ENCODE peak calls at places on chromosome 19, in eight cellular contexts. O, U, G, X, P, Q, F and T are unnamed samples.

GRCh38 chr19:39824143-39825092 is 9.5 kb downstream of the DYRK1B start:
- DNase-seq in O (peak; percentile 95), U (peak; percentile 97), G (no peak), X (peak; percentile 86), P (peak; percentile 91), Q (peak; percentile 86), F (peak; percentile 79), T (peak; percentile 95)

GRCh38 chr19:44277331-44277730 is 17.6 kb downstream of the ZNF233 start:
- DNase-seq in O (no peak), U (no peak), G (no peak), X (no peak), P (no peak), Q (no peak), F (no peak), T (no peak)

GRCh38 chr19:50261446-50261970 is 58.1 kb downstream of the MYH14 start:
- DNase-seq in O (no peak), U (no peak), G (no peak), X (no peak), P (no peak), Q (no peak), F (no peak), T (no peak)

GRCh38 chr19:39237200-39238184 is 7.3 kb downstream of the IFNL3 start:
- DNase-seq in O (peak; percentile 68), U (peak; percentile 26), G (no peak), X (peak; percentile 64), P (peak; percentile 44), Q (peak; percentile 49), F (no peak), T (peak; percentile 68)

GRCh38 chr19:27776020-27776419 is 1436.9 kb downstream of the UQCRFS1 start:
- DNase-seq in O (no peak), U (peak; percentile 2), G (peak; percentile 16), X (no peak), P (no peak), Q (no peak), F (no peak), T (no peak)

GRCh38 chr19:4660181-4660791 is 9.9 kb downstream of the MYDGF start:
- DNase-seq in O (no peak), U (no peak), G (no peak), X (no peak), P (peak; percentile 72), Q (no peak), F (no peak), T (no peak)

GRCh38 chr19:3184847-3185481 is 766 bp upstream of the NCLN start:
- DNase-seq in O (peak; percentile 89), U (no peak), G (no peak), X (peak; percentile 58), P (peak; percentile 56), Q (no peak), F (peak; percentile 29), T (no peak)

GRCh38 chr19:58563034-58563573 is 4.7 kb upstream of the UBE2M start:
- DNase-seq in O (peak; percentile 69), U (no peak), G (no peak), X (no peak), P (peak; percentile 30), Q (no peak), F (no peak), T (peak; percentile 70)

GRCh38 chr19:38977445-38978314 is 2.1 kb upstream of the FBXO17 start:
- DNase-seq in O (peak; percentile 88), U (no peak), G (peak; percentile 92), X (peak; percentile 48), P (no peak), Q (peak; percentile 83), F (no peak), T (peak; percentile 76)

GRCh38 chr19:12913871-12914690 is 5.0 kb downstream of the SYCE2 start:
- DNase-seq in O (peak; percentile 84), U (peak; percentile 88), G (no peak), X (peak; percentile 46), P (no peak), Q (no peak), F (no peak), T (no peak)

GRCh38 chr19:16143399-16144215 is at the start of gene HSH2D:
- DNase-seq in O (peak; percentile 96), U (peak; percentile 73), G (no peak), X (peak; percentile 83), P (peak; percentile 73), Q (peak; percentile 72), F (peak; percentile 38), T (peak; percentile 77)

GRCh38 chr19:13892885-13893284 is 13.0 kb downstream of the BRME1 start:
- DNase-seq in O (no peak), U (no peak), G (no peak), X (no peak), P (no peak), Q (no peak), F (no peak), T (no peak)

GRCh38 chr19:13526552-13526951 is 20.3 kb upstream of the CACNA1A start:
- DNase-seq in O (no peak), U (no peak), G (no peak), X (peak; percentile 9), P (peak; percentile 85), Q (peak; percentile 12), F (no peak), T (no peak)

GRCh38 chr19:47231215-47232054 is 436 bp upstream of the BBC3 start:
- DNase-seq in O (peak; percentile 94), U (peak; percentile 81), G (peak; percentile 62), X (peak; percentile 93), P (peak; percentile 86), Q (peak; percentile 84), F (no peak), T (peak; percentile 91)

GRCh38 chr19:46878613-46879375 is 18.0 kb downstream of the ARHGAP35 start:
- DNase-seq in O (no peak), U (no peak), G (peak; percentile 89), X (no peak), P (no peak), Q (no peak), F (peak; percentile 74), T (no peak)

GRCh38 chr19:30718728-30719127 is 346.5 kb downstream of the ZNF536 start:
- DNase-seq in O (no peak), U (no peak), G (no peak), X (no peak), P (no peak), Q (no peak), F (no peak), T (no peak)

GRCh38 chr19:5292843-5293606 is 47.6 kb downstream of the PTPRS start:
- DNase-seq in O (no peak), U (peak; percentile 79), G (no peak), X (peak; percentile 66), P (peak; percentile 78), Q (peak; percentile 20), F (no peak), T (peak; percentile 97)

GRCh38 chr19:36573948-36574726 is 1.0 kb upstream of the ZNF529 start:
- DNase-seq in O (no peak), U (no peak), G (no peak), X (no peak), P (no peak), Q (no peak), F (no peak), T (peak; percentile 45)

GRCh38 chr19:10766681-10767201 is 48.9 kb downstream of the DNM2 start:
- DNase-seq in O (no peak), U (no peak), G (peak; percentile 83), X (no peak), P (no peak), Q (no peak), F (no peak), T (no peak)

GRCh38 chr19:11989112-11989456 is 24.2 kb downstream of the ZNF763 start:
- DNase-seq in O (no peak), U (no peak), G (no peak), X (no peak), P (no peak), Q (no peak), F (no peak), T (no peak)

GRCh38 chr19:13037161-13037560 is 41.9 kb downstream of the NFIX start:
- DNase-seq in O (peak; percentile 45), U (no peak), G (peak; percentile 82), X (no peak), P (no peak), Q (no peak), F (no peak), T (no peak)

GRCh38 chr19:1251503-1252220 is 3.3 kb downstream of the MIDN start:
- DNase-seq in O (peak; percentile 83), U (peak; percentile 78), G (no peak), X (peak; percentile 73), P (no peak), Q (peak; percentile 51), F (no peak), T (no peak)

GRCh38 chr19:42563352-42564210 is 31.1 kb downstream of the CEACAM8 start:
- DNase-seq in O (peak; percentile 45), U (peak; percentile 57), G (peak; percentile 29), X (no peak), P (peak; percentile 56), Q (no peak), F (no peak), T (peak; percentile 71)

GRCh38 chr19:53010494-53010893 is 3.2 kb upstream of the ERVV-1 start:
- DNase-seq in O (no peak), U (no peak), G (no peak), X (no peak), P (peak; percentile 81), Q (no peak), F (no peak), T (no peak)

GRCh38 chr19:33773704-33774624 is 22.7 kb upstream of the KCTD15 start:
- DNase-seq in O (no peak), U (no peak), G (no peak), X (no peak), P (no peak), Q (no peak), F (no peak), T (no peak)

GRCh38 chr19:49125025-49125731 is 5.8 kb downstream of the PPFIA3 start:
- DNase-seq in O (no peak), U (no peak), G (no peak), X (no peak), P (peak; percentile 77), Q (no peak), F (no peak), T (no peak)

GRCh38 chr19:15672580-15673175 is at the start of gene CYP4F12:
- DNase-seq in O (no peak), U (no peak), G (no peak), X (peak; percentile 17), P (no peak), Q (no peak), F (no peak), T (no peak)

GRCh38 chr19:46776927-46777911 is 11.2 kb downstream of the SLC1A5 start:
- DNase-seq in O (no peak), U (no peak), G (no peak), X (peak; percentile 40), P (peak; percentile 91), Q (no peak), F (no peak), T (no peak)

GRCh38 chr19:15210323-15210774 is 9.6 kb upstream of the NOTCH3 start:
- DNase-seq in O (no peak), U (no peak), G (peak; percentile 34), X (no peak), P (no peak), Q (no peak), F (no peak), T (no peak)

GRCh38 chr19:6210721-6211600 is 68.8 kb downstream of the MLLT1 start:
- DNase-seq in O (no peak), U (no peak), G (no peak), X (no peak), P (no peak), Q (no peak), F (no peak), T (no peak)

GRCh38 chr19:35702223-35703012 is 1.9 kb upstream of the ZBTB32 start:
- DNase-seq in O (peak; percentile 98), U (peak; percentile 98), G (peak; percentile 90), X (peak; percentile 93), P (peak; percentile 96), Q (peak; percentile 97), F (peak; percentile 93), T (peak; percentile 94)

GRCh38 chr19:42471554-42472249 is 29.0 kb upstream of the CXCL17 start:
- DNase-seq in O (no peak), U (no peak), G (no peak), X (no peak), P (no peak), Q (no peak), F (no peak), T (no peak)